ENCODE peak calls at places on chromosomes 1 and 21, in nine cellular contexts. One of them, this sample, is unnamed.

GRCh38 chr1:55060133-55060999 is 21.0 kb downstream of the PCSK9 start:
- DNase-seq in NCI-H1436 treated with DMSO at 0.1 percent for 48 hours: no peak
- DNase-seq in COR-L47: no peak
- DNase-seq in neural crest cell: no peak
- DNase-seq in stimulated activated CD4-positive, alpha-beta T cell treated with anti-CD3 and anti-CD28 coated beads, Interleukin-1b, Interleukin-23, amount 100 ng/mL, for 4 hours: no peak
- DNase-seq in lung: no peak
- DNase-seq in M059J: peak
- DNase-seq in HAP-1: no peak
- DNase-seq in AG10803: peak
- DNase-seq in this sample: no peak

GRCh38 chr1:214718724-214719123 is 115.7 kb downstream of the CENPF start:
- DNase-seq in M059J: no peak
- DNase-seq in NCI-H1436 treated with DMSO at 0.1 percent for 48 hours: no peak
- DNase-seq in neural crest cell: no peak
- DNase-seq in lung: no peak
- DNase-seq in HAP-1: no peak
- DNase-seq in stimulated activated CD4-positive, alpha-beta T cell treated with anti-CD3 and anti-CD28 coated beads, Interleukin-1b, Interleukin-23, amount 100 ng/mL, for 4 hours: no peak
- DNase-seq in COR-L47: no peak
- DNase-seq in AG10803: no peak
- DNase-seq in this sample: no peak

GRCh38 chr1:79790950-79791349 is 784.4 kb upstream of the ADGRL4 start:
- DNase-seq in AG10803: peak
- DNase-seq in lung: no peak
- DNase-seq in stimulated activated CD4-positive, alpha-beta T cell treated with anti-CD3 and anti-CD28 coated beads, Interleukin-1b, Interleukin-23, amount 100 ng/mL, for 4 hours: no peak
- DNase-seq in HAP-1: no peak
- DNase-seq in neural crest cell: no peak
- DNase-seq in M059J: no peak
- DNase-seq in NCI-H1436 treated with DMSO at 0.1 percent for 48 hours: no peak
- DNase-seq in COR-L47: no peak
- DNase-seq in this sample: no peak

GRCh38 chr1:111754964-111755320 is 759 bp upstream of the DDX20 start:
- DNase-seq in HAP-1: peak
- DNase-seq in stimulated activated CD4-positive, alpha-beta T cell treated with anti-CD3 and anti-CD28 coated beads, Interleukin-1b, Interleukin-23, amount 100 ng/mL, for 4 hours: peak
- DNase-seq in M059J: peak
- DNase-seq in lung: no peak
- DNase-seq in NCI-H1436 treated with DMSO at 0.1 percent for 48 hours: peak
- DNase-seq in COR-L47: peak
- DNase-seq in AG10803: peak
- DNase-seq in neural crest cell: peak
- DNase-seq in this sample: no peak

GRCh38 chr1:191876631-191877030 is 281.6 kb upstream of the RGS18 start:
- DNase-seq in NCI-H1436 treated with DMSO at 0.1 percent for 48 hours: no peak
- DNase-seq in M059J: no peak
- DNase-seq in COR-L47: no peak
- DNase-seq in lung: no peak
- DNase-seq in stimulated activated CD4-positive, alpha-beta T cell treated with anti-CD3 and anti-CD28 coated beads, Interleukin-1b, Interleukin-23, amount 100 ng/mL, for 4 hours: no peak
- DNase-seq in neural crest cell: no peak
- DNase-seq in AG10803: no peak
- DNase-seq in HAP-1: no peak
- DNase-seq in this sample: no peak

GRCh38 chr1:31930827-31931226 is 7.3 kb downstream of the PTP4A2 start:
- DNase-seq in AG10803: no peak
- DNase-seq in NCI-H1436 treated with DMSO at 0.1 percent for 48 hours: no peak
- DNase-seq in HAP-1: no peak
- DNase-seq in lung: no peak
- DNase-seq in M059J: no peak
- DNase-seq in COR-L47: no peak
- DNase-seq in neural crest cell: no peak
- DNase-seq in stimulated activated CD4-positive, alpha-beta T cell treated with anti-CD3 and anti-CD28 coated beads, Interleukin-1b, Interleukin-23, amount 100 ng/mL, for 4 hours: no peak
- DNase-seq in this sample: no peak

GRCh38 chr21:45819478-45820170 is 161.9 kb upstream of the COL6A1 start:
- DNase-seq in HAP-1: no peak
- DNase-seq in AG10803: no peak
- DNase-seq in neural crest cell: no peak
- DNase-seq in NCI-H1436 treated with DMSO at 0.1 percent for 48 hours: no peak
- DNase-seq in COR-L47: no peak
- DNase-seq in M059J: peak
- DNase-seq in lung: no peak
- DNase-seq in stimulated activated CD4-positive, alpha-beta T cell treated with anti-CD3 and anti-CD28 coated beads, Interleukin-1b, Interleukin-23, amount 100 ng/mL, for 4 hours: no peak
- DNase-seq in this sample: no peak

GRCh38 chr21:27026501-27026900 is 59.6 kb upstream of the ADAMTS5 start:
- DNase-seq in COR-L47: no peak
- DNase-seq in M059J: peak
- DNase-seq in neural crest cell: no peak
- DNase-seq in NCI-H1436 treated with DMSO at 0.1 percent for 48 hours: no peak
- DNase-seq in stimulated activated CD4-positive, alpha-beta T cell treated with anti-CD3 and anti-CD28 coated beads, Interleukin-1b, Interleukin-23, amount 100 ng/mL, for 4 hours: no peak
- DNase-seq in AG10803: peak
- DNase-seq in HAP-1: no peak
- DNase-seq in lung: no peak
- DNase-seq in this sample: no peak

GRCh38 chr1:170732262-170732595 is 68.3 kb downstream of the PRRX1 start:
- DNase-seq in AG10803: peak
- DNase-seq in neural crest cell: no peak
- DNase-seq in NCI-H1436 treated with DMSO at 0.1 percent for 48 hours: no peak
- DNase-seq in M059J: peak
- DNase-seq in COR-L47: no peak
- DNase-seq in stimulated activated CD4-positive, alpha-beta T cell treated with anti-CD3 and anti-CD28 coated beads, Interleukin-1b, Interleukin-23, amount 100 ng/mL, for 4 hours: no peak
- DNase-seq in HAP-1: no peak
- DNase-seq in lung: no peak
- DNase-seq in this sample: no peak

GRCh38 chr1:197675475-197676324 is 99.6 kb downstream of the DENND1B start:
- DNase-seq in lung: no peak
- DNase-seq in M059J: no peak
- DNase-seq in stimulated activated CD4-positive, alpha-beta T cell treated with anti-CD3 and anti-CD28 coated beads, Interleukin-1b, Interleukin-23, amount 100 ng/mL, for 4 hours: no peak
- DNase-seq in AG10803: peak
- DNase-seq in HAP-1: peak
- DNase-seq in neural crest cell: no peak
- DNase-seq in COR-L47: no peak
- DNase-seq in NCI-H1436 treated with DMSO at 0.1 percent for 48 hours: peak
- DNase-seq in this sample: no peak

GRCh38 chr1:63189677-63190076 is 132.7 kb upstream of the FOXD3 start:
- DNase-seq in HAP-1: peak
- DNase-seq in AG10803: no peak
- DNase-seq in NCI-H1436 treated with DMSO at 0.1 percent for 48 hours: peak
- DNase-seq in COR-L47: peak
- DNase-seq in M059J: peak
- DNase-seq in lung: no peak
- DNase-seq in neural crest cell: no peak
- DNase-seq in stimulated activated CD4-positive, alpha-beta T cell treated with anti-CD3 and anti-CD28 coated beads, Interleukin-1b, Interleukin-23, amount 100 ng/mL, for 4 hours: no peak
- DNase-seq in this sample: no peak

GRCh38 chr1:205961970-205962820 is 18.9 kb upstream of the SLC26A9 start:
- DNase-seq in COR-L47: no peak
- DNase-seq in lung: peak
- DNase-seq in NCI-H1436 treated with DMSO at 0.1 percent for 48 hours: no peak
- DNase-seq in AG10803: no peak
- DNase-seq in stimulated activated CD4-positive, alpha-beta T cell treated with anti-CD3 and anti-CD28 coated beads, Interleukin-1b, Interleukin-23, amount 100 ng/mL, for 4 hours: no peak
- DNase-seq in neural crest cell: no peak
- DNase-seq in M059J: peak
- DNase-seq in HAP-1: no peak
- DNase-seq in this sample: no peak

GRCh38 chr1:115337276-115337632 is 795 bp downstream of the NGF start:
- DNase-seq in HAP-1: no peak
- DNase-seq in NCI-H1436 treated with DMSO at 0.1 percent for 48 hours: no peak
- DNase-seq in M059J: no peak
- DNase-seq in COR-L47: no peak
- DNase-seq in lung: no peak
- DNase-seq in AG10803: no peak
- DNase-seq in stimulated activated CD4-positive, alpha-beta T cell treated with anti-CD3 and anti-CD28 coated beads, Interleukin-1b, Interleukin-23, amount 100 ng/mL, for 4 hours: no peak
- DNase-seq in neural crest cell: no peak
- DNase-seq in this sample: no peak

GRCh38 chr21:42269382-42269781 is 45.8 kb downstream of the TFF3 start:
- DNase-seq in AG10803: no peak
- DNase-seq in NCI-H1436 treated with DMSO at 0.1 percent for 48 hours: peak
- DNase-seq in COR-L47: no peak
- DNase-seq in lung: no peak
- DNase-seq in HAP-1: no peak
- DNase-seq in neural crest cell: no peak
- DNase-seq in M059J: no peak
- DNase-seq in stimulated activated CD4-positive, alpha-beta T cell treated with anti-CD3 and anti-CD28 coated beads, Interleukin-1b, Interleukin-23, amount 100 ng/mL, for 4 hours: no peak
- DNase-seq in this sample: no peak

GRCh38 chr1:1080122-1080753 is 6.1 kb upstream of the RNF223 start:
- DNase-seq in lung: peak
- DNase-seq in HAP-1: peak
- DNase-seq in COR-L47: no peak
- DNase-seq in NCI-H1436 treated with DMSO at 0.1 percent for 48 hours: no peak
- DNase-seq in AG10803: peak
- DNase-seq in M059J: peak
- DNase-seq in neural crest cell: no peak
- DNase-seq in stimulated activated CD4-positive, alpha-beta T cell treated with anti-CD3 and anti-CD28 coated beads, Interleukin-1b, Interleukin-23, amount 100 ng/mL, for 4 hours: no peak
- DNase-seq in this sample: no peak

GRCh38 chr1:223114871-223115270 is 28.2 kb downstream of the TLR5 start:
- DNase-seq in M059J: no peak
- DNase-seq in lung: no peak
- DNase-seq in COR-L47: no peak
- DNase-seq in AG10803: peak
- DNase-seq in neural crest cell: no peak
- DNase-seq in HAP-1: no peak
- DNase-seq in stimulated activated CD4-positive, alpha-beta T cell treated with anti-CD3 and anti-CD28 coated beads, Interleukin-1b, Interleukin-23, amount 100 ng/mL, for 4 hours: no peak
- DNase-seq in NCI-H1436 treated with DMSO at 0.1 percent for 48 hours: no peak
- DNase-seq in this sample: no peak

GRCh38 chr1:213533125-213533524 is 454.6 kb upstream of the PROX1 start:
- DNase-seq in COR-L47: no peak
- DNase-seq in NCI-H1436 treated with DMSO at 0.1 percent for 48 hours: no peak
- DNase-seq in neural crest cell: no peak
- DNase-seq in AG10803: no peak
- DNase-seq in M059J: no peak
- DNase-seq in stimulated activated CD4-positive, alpha-beta T cell treated with anti-CD3 and anti-CD28 coated beads, Interleukin-1b, Interleukin-23, amount 100 ng/mL, for 4 hours: no peak
- DNase-seq in lung: no peak
- DNase-seq in HAP-1: no peak
- DNase-seq in this sample: no peak

This sample was measured in memory B cell.